ENCODE peak calls at places on chromosome 1, in five cellular contexts. One of them, this sample, is unnamed.

GRCh38 chr1:39409055-39409816 is 82.2 kb upstream of the BMP8A start:
- DNase-seq in hepatocyte: peak
- DNase-seq in heart left ventricle: peak
- DNase-seq in activated CD4-positive, CD25-positive, alpha-beta regulatory T cell: no peak
- DNase-seq in H7: peak
- DNase-seq in this sample: no peak

GRCh38 chr1:227789881-227790400 is 25.5 kb upstream of the PRSS38 start:
- DNase-seq in hepatocyte: no peak
- DNase-seq in H7: peak
- DNase-seq in heart left ventricle: no peak
- DNase-seq in activated CD4-positive, CD25-positive, alpha-beta regulatory T cell: no peak
- DNase-seq in this sample: no peak

GRCh38 chr1:233343262-233343661 is 15.7 kb downstream of the MAP3K21 start:
- DNase-seq in hepatocyte: no peak
- DNase-seq in activated CD4-positive, CD25-positive, alpha-beta regulatory T cell: no peak
- DNase-seq in heart left ventricle: no peak
- DNase-seq in H7: no peak
- DNase-seq in this sample: no peak

GRCh38 chr1:244833734-244834595 is 1.5 kb upstream of the COX20 start:
- DNase-seq in activated CD4-positive, CD25-positive, alpha-beta regulatory T cell: peak
- DNase-seq in heart left ventricle: peak
- DNase-seq in H7: peak
- DNase-seq in hepatocyte: peak
- DNase-seq in this sample: peak

GRCh38 chr1:9018372-9018771 is 7.9 kb downstream of the SLC2A7 start:
- DNase-seq in hepatocyte: no peak
- DNase-seq in H7: no peak
- DNase-seq in heart left ventricle: peak
- DNase-seq in activated CD4-positive, CD25-positive, alpha-beta regulatory T cell: no peak
- DNase-seq in this sample: no peak

GRCh38 chr1:76284842-76285241 is 210.3 kb downstream of the ST6GALNAC3 start:
- DNase-seq in activated CD4-positive, CD25-positive, alpha-beta regulatory T cell: no peak
- DNase-seq in H7: no peak
- DNase-seq in heart left ventricle: no peak
- DNase-seq in hepatocyte: no peak
- DNase-seq in this sample: no peak

GRCh38 chr1:200899015-200899386 is 4.3 kb downstream of the INAVA start:
- DNase-seq in heart left ventricle: no peak
- DNase-seq in H7: no peak
- DNase-seq in activated CD4-positive, CD25-positive, alpha-beta regulatory T cell: no peak
- DNase-seq in hepatocyte: no peak
- DNase-seq in this sample: no peak

GRCh38 chr1:108830119-108831008 is 26.5 kb downstream of the AKNAD1 start:
- DNase-seq in activated CD4-positive, CD25-positive, alpha-beta regulatory T cell: no peak
- DNase-seq in hepatocyte: peak
- DNase-seq in heart left ventricle: peak
- DNase-seq in H7: no peak
- DNase-seq in this sample: no peak

GRCh38 chr1:48043524-48043923 is 46.3 kb upstream of the TRABD2B start:
- DNase-seq in heart left ventricle: no peak
- DNase-seq in H7: peak
- DNase-seq in hepatocyte: peak
- DNase-seq in activated CD4-positive, CD25-positive, alpha-beta regulatory T cell: no peak
- DNase-seq in this sample: no peak

GRCh38 chr1:215970406-215970805 is 403.3 kb downstream of the KCTD3 start:
- DNase-seq in heart left ventricle: no peak
- DNase-seq in H7: no peak
- DNase-seq in hepatocyte: peak
- DNase-seq in activated CD4-positive, CD25-positive, alpha-beta regulatory T cell: no peak
- DNase-seq in this sample: no peak

GRCh38 chr1:204624631-204625216 is 60.8 kb downstream of the LRRN2 start:
- DNase-seq in activated CD4-positive, CD25-positive, alpha-beta regulatory T cell: no peak
- DNase-seq in H7: peak
- DNase-seq in hepatocyte: peak
- DNase-seq in heart left ventricle: no peak
- DNase-seq in this sample: no peak

GRCh38 chr1:33823830-33824229 is 40.0 kb upstream of the HMGB4 start:
- DNase-seq in activated CD4-positive, CD25-positive, alpha-beta regulatory T cell: no peak
- DNase-seq in H7: no peak
- DNase-seq in hepatocyte: no peak
- DNase-seq in heart left ventricle: no peak
- DNase-seq in this sample: no peak

GRCh38 chr1:186304982-186305949 is 69.8 kb downstream of the TPR start:
- DNase-seq in heart left ventricle: no peak
- DNase-seq in activated CD4-positive, CD25-positive, alpha-beta regulatory T cell: no peak
- DNase-seq in H7: peak
- DNase-seq in hepatocyte: peak
- DNase-seq in this sample: no peak